ENCODE peak calls at places on chromosomes 4 and X, in eight cellular contexts. K is fibroblast of lung, H is HCT116, E is K562, F is H9, O is IMR-90, G is OCI-LY7, Q is neural progenitor cell. Y is an unnamed sample.

GRCh38 chr4:160406426-160406825 is 1303.5 kb downstream of the RAPGEF2 start:
- DNase-seq in Q (no peak), G (no peak), O (no peak), K (no peak), E (no peak), F (no peak), H (no peak), Y (no peak)

GRCh38 chr4:152094851-152095700 is 334.3 kb upstream of the GATB start:
- DNase-seq in O (peak; percentile 67), H (no peak), G (no peak), F (no peak), K (peak; percentile 30), E (no peak), Q (no peak), Y (no peak)

GRCh38 chr4:117692538-117692937 is 341.7 kb upstream of the NDST3 start:
- DNase-seq in K (no peak), Q (no peak), H (no peak), F (no peak), G (no peak), E (no peak), O (no peak), Y (no peak)

GRCh38 chr4:41145571-41146078 is 68.7 kb downstream of the APBB2 start:
- DNase-seq in O (peak; percentile 45), H (no peak), Q (peak; percentile 60), F (no peak), K (peak; percentile 54), G (peak; percentile 37), E (no peak), Y (no peak)

GRCh38 chr4:14345356-14345775 is 656.9 kb upstream of the CPEB2 start:
- DNase-seq in K (peak; percentile 74), O (peak; percentile 66), G (no peak), Q (no peak), H (no peak), F (no peak), E (no peak), Y (no peak)

GRCh38 chrX:154436597-154437397 is at the start of gene GDI1:
- DNase-seq in H (no peak), E (peak; percentile 85), O (peak; percentile 22), Q (peak; percentile 80), F (peak; percentile 54), K (peak; percentile 31), G (peak; percentile 67), Y (peak; percentile 75)

GRCh38 chr4:112736718-112737135 is 99.8 kb downstream of the LARP7 start:
- DNase-seq in G (no peak), E (no peak), K (no peak), O (no peak), F (no peak), Q (no peak), H (no peak), Y (no peak)

GRCh38 chr4:26860922-26861433 is 337 bp downstream of the STIM2 start:
- DNase-seq in K (peak; percentile 42), H (no peak), F (peak; percentile 57), Q (peak; percentile 81), G (peak; percentile 76), E (no peak), O (peak; percentile 44), Y (peak; percentile 26)

GRCh38 chrX:40153335-40154221 is 55.8 kb upstream of the BCOR start:
- DNase-seq in K (peak; percentile 52), Q (peak; percentile 70), E (peak; percentile 67), H (no peak), F (peak; percentile 61), O (no peak), G (peak; percentile 79), Y (peak; percentile 41)
- TF ChIP-seq CTCF in K (no peak), Q (peak; percentile 6), E (peak; percentile 10), H (no peak), F (no peak), O (peak; percentile 14), G (peak; percentile 38), Y (peak; percentile 14)

GRCh38 chr4:6705638-6706037 is 4.0 kb downstream of the MRFAP1L1 start:
- DNase-seq in Q (no peak), F (no peak), K (no peak), O (no peak), H (no peak), G (no peak), E (no peak), Y (no peak)

GRCh38 chr4:6714954-6715353 is 1.0 kb upstream of the BLOC1S4 start:
- DNase-seq in G (no peak), Q (no peak), H (no peak), K (no peak), F (no peak), E (no peak), O (no peak), Y (no peak)

GRCh38 chr4:6706173-6706572 is 3.5 kb downstream of the MRFAP1L1 start:
- DNase-seq in E (no peak), F (no peak), H (no peak), K (no peak), G (no peak), O (no peak), Q (no peak), Y (no peak)

GRCh38 chr4:6709230-6710114 is at the start of gene MRFAP1L1:
- DNase-seq in K (peak; percentile 98), Q (peak; percentile 100), G (peak; percentile 99), H (peak; percentile 95), F (peak; percentile 97), E (peak; percentile 94), O (peak; percentile 97), Y (peak; percentile 97)

DNA sequence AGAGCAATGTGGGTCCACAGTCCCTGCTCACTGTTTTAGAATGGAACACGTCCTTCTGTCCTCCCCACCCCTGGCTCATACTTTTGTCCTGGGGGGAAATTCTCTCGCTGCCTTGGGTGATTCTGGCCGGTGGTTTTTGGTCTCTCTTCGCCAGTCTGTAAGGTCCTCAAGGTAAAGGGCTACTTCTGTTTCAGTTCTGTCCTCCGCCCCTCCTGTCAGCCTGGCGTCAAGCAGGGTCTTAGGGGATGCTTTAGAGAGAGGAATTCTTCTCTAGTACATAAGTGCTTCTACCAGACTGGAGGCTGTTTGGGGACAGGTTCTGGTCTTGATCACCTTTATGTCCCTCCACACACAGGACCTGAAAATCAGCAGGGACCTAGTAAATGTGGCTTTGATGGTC is 617 bp upstream of the MRFAP1L1 start:
- DNase-seq in E (no peak), H (no peak), Q (peak; percentile 34), G (peak; percentile 18), O (no peak), F (no peak), K (no peak), Y (no peak)
- H3K4me2 ChIP-seq in E (peak overlapping the region; percentile 99), H (peak overlapping the region; percentile 94), Q (peak overlapping the region; percentile 100), G (peak overlapping the region; percentile 94), O (peak overlapping the region; percentile 96), F (peak overlapping the region; percentile 93), K (peak overlapping the region; percentile 74), Y (peak overlapping the region; percentile 74)

DNA sequence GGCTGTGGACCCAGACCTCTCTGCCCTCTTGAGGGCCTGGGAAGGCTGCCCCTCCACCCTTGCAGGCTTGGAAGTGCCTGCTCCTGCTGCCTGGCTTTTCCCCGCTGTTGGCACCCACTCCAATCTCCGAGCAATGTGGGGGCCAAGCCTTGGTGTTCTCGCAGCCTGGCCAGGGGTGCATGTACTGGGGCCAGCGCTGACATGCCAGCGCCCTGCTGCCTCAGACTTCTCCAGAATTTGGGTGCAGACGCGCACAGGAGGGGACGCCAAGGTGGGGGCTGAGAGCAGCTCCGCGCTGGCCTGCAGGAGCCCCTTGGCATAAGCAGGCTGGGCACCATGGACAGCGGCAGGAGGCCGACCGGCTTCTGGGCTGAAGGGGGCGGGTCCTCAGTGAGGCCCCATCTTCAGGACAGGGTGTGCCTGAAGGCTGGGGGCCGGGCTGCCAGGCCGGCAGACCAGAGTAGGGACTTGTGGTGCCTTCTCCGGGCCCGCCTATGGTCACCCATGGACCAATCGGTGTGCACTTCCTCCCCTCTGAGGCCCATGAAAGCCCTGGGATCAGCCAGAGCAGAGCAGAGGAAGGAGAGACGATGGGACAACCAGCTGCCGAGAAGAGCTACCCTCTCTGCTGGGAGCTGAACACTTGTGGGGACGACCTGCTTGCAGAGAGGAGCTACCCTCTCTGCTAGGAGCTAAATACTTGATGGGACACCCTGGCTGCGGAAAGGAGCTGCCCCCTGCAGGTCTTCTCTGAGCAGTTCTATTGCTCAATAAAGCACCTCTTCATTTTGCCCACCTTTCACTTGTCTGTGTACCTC is 118.3 kb downstream of the DNAAF6 start:
- DNase-seq in E (peak; percentile 23), G (peak; percentile 14), Q (peak; percentile 89), O (peak; percentile 4), H (no peak), K (peak; percentile 24), F (peak; percentile 95), Y (peak; percentile 8)
- TF ChIP-seq CTCF in E (peak; percentile 43), G (peak; percentile 41), Q (peak; percentile 42), O (peak; percentile 17), H (peak; percentile 35), K (no peak), F (peak; percentile 53), Y (peak; percentile 47)

GRCh38 chr4:80270321-80270720 is 3.9 kb downstream of the FGF5 start:
- DNase-seq in K (peak; percentile 54), E (no peak), Q (no peak), G (no peak), H (no peak), O (no peak), F (no peak), Y (no peak)

GRCh38 chr4:80268936-80269335 is 2.5 kb downstream of the FGF5 start:
- DNase-seq in E (no peak), G (no peak), F (no peak), O (no peak), K (peak; percentile 39), H (no peak), Q (no peak), Y (no peak)

GRCh38 chr4:80266267-80266901 is at the start of gene FGF5:
- DNase-seq in H (no peak), Q (peak; percentile 64), K (peak; percentile 87), E (peak; percentile 84), O (peak; percentile 94), F (peak; percentile 40), G (no peak), Y (no peak)

GRCh38 chr4:80266902-80267380 is 477 bp downstream of the FGF5 start:
- DNase-seq in H (no peak), O (peak; percentile 59), Q (peak; percentile 50), E (peak; percentile 31), F (peak; percentile 68), G (no peak), K (peak; percentile 60), Y (no peak)

GRCh38 chr4:80268081-80268823 is 1.8 kb downstream of the FGF5 start:
- DNase-seq in Q (peak; percentile 17), E (no peak), K (peak; percentile 67), F (peak; percentile 58), H (no peak), O (peak; percentile 53), G (no peak), Y (no peak)
- H3K4me2 ChIP-seq in Q (peak overlapping the region; percentile 1), E (no peak overlapping the region), K (peak overlapping the region; percentile 91), F (peak overlapping the region; percentile 70), H (no peak overlapping the region), O (peak overlapping the region; percentile 85), G (no peak overlapping the region), Y (no peak overlapping the region)

DNA sequence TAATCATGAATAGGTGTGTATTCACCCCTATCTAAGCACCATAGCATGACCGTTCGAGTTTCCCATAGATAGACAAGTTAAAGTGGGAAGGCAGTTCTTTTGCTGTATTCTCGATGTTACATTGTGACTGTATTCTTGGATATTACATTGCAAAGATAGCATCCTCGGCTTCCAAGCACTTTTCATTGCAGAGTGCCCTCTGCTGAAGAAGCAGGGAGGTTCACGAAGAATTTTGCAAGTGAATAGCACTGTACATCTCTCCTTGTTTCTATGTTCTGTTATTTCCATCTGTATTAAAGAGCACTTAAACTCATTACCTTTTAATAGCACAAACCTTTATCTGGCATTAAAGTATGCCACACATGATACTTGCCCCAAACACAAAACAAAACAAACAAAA is 426.7 kb upstream of the ARX start:
- DNase-seq in E (no peak), Q (peak; percentile 15), O (no peak), G (no peak), K (no peak), F (no peak), H (no peak), Y (no peak)
- TF ChIP-seq CTCF in E (no peak), Q (peak; percentile 45), O (no peak), G (no peak), K (no peak), F (peak; percentile 43), H (no peak), Y (no peak)